ENCODE peak calls at places on chromosomes 11 and 22, in eight cellular contexts. R is NCI-H1930; M is NCI-H226; W is RWPE2; O is tibial artery; F is globus pallidus; A is activated CD4-positive, alpha-beta T cell treated with anti-CD3 and anti-CD28 coated beads, Interleukin-2, amount 50 U/mL, for 1 hour; I is iris pigment epithelial cell. Y is an unnamed sample.

GRCh38 chr22:23764931-23765881 is 2.4 kb downstream of the C22orf15 start:
- DNase-seq in A (no peak), W (no peak), O (no peak), M (no peak), R (no peak), F (no peak), I (no peak), Y (no peak)

GRCh38 chr11:64359712-64360402 is 895 bp downstream of the RPS6KA4 start:
- DNase-seq in W (no peak), O (no peak), M (no peak), I (no peak), A (peak), R (no peak), F (no peak), Y (peak)

GRCh38 chr11:35851342-35851741 is 92.5 kb upstream of the LDLRAD3 start:
- DNase-seq in A (no peak), R (no peak), M (no peak), W (no peak), O (no peak), I (no peak), F (no peak), Y (no peak)

GRCh38 chr22:48750282-48750681 is 1077.4 kb downstream of the BRD1 start:
- DNase-seq in F (no peak), I (no peak), W (no peak), M (no peak), R (no peak), O (peak), A (no peak), Y (no peak)

GRCh38 chr11:67079065-67079464 is 22.4 kb downstream of the RHOD start:
- DNase-seq in O (no peak), I (no peak), A (no peak), R (no peak), W (no peak), F (no peak), M (no peak), Y (no peak)

GRCh38 chr11:69437001-69437875 is 44.2 kb upstream of the LINC01488 start:
- DNase-seq in F (no peak), O (no peak), R (no peak), W (peak), I (peak), M (peak), A (no peak), Y (no peak)

GRCh38 chr11:79437274-79437980 is 3.4 kb downstream of the TENM4 start:
- DNase-seq in I (peak), F (no peak), A (no peak), W (peak), M (no peak), O (peak), R (peak), Y (no peak)

GRCh38 chr11:20355221-20356219 is 8.0 kb upstream of the HTATIP2 start:
- DNase-seq in F (no peak), R (no peak), W (no peak), O (no peak), I (peak), M (no peak), A (peak), Y (peak)

GRCh38 chr11:6637871-6638270 is 17.7 kb downstream of the DCHS1 start:
- DNase-seq in A (no peak), R (no peak), I (peak), O (peak), W (no peak), M (peak), F (no peak), Y (no peak)

GRCh38 chr22:37416806-37417205 is 10.5 kb downstream of the ELFN2 start:
- DNase-seq in A (peak), R (no peak), W (no peak), O (no peak), M (no peak), I (no peak), F (no peak), Y (no peak)

GRCh38 chr11:78062671-78063070 is 990 bp upstream of the THRSP start:
- DNase-seq in O (no peak), M (no peak), W (no peak), I (no peak), R (no peak), A (no peak), F (no peak), Y (no peak)

GRCh38 chr11:60206616-60207015 is 23.7 kb upstream of the MS4A6A start:
- DNase-seq in M (no peak), A (no peak), I (no peak), R (no peak), F (no peak), O (no peak), W (no peak), Y (no peak)

GRCh38 chr11:111455291-111456085 is 56.7 kb downstream of the BTG4 start:
- DNase-seq in I (no peak), O (no peak), M (no peak), F (no peak), R (no peak), A (no peak), W (no peak), Y (no peak)

GRCh38 chr11:3669128-3669527 is 2.1 kb downstream of the CHRNA10 start:
- DNase-seq in F (no peak), O (no peak), R (no peak), M (no peak), W (no peak), A (no peak), I (no peak), Y (no peak)

GRCh38 chr11:77771135-77771534 is 49.4 kb downstream of the RSF1 start:
- DNase-seq in M (peak), R (no peak), I (no peak), A (no peak), O (no peak), F (no peak), W (no peak), Y (no peak)

GRCh38 chr11:132008872-132009271 is 638.5 kb downstream of the NTM start:
- DNase-seq in A (no peak), F (no peak), W (no peak), R (no peak), O (no peak), M (no peak), I (no peak), Y (no peak)

GRCh38 chr11:14417975-14418374 is 59.0 kb upstream of the RRAS2 start:
- DNase-seq in F (no peak), M (no peak), O (no peak), W (no peak), A (no peak), R (no peak), I (peak), Y (no peak)

GRCh38 chr11:73559758-73560157 is 38.2 kb downstream of the FAM168A start:
- DNase-seq in R (no peak), F (no peak), I (no peak), W (no peak), A (no peak), O (no peak), M (no peak), Y (no peak)

GRCh38 chr11:112421854-112422253 is 161.2 kb upstream of the PLET1 start:
- DNase-seq in O (no peak), W (no peak), F (no peak), A (no peak), I (no peak), M (no peak), R (no peak), Y (no peak)

GRCh38 chr11:82980292-82980691 is 78.8 kb downstream of the DDIAS start:
- DNase-seq in W (no peak), I (peak), F (no peak), O (no peak), A (no peak), M (peak), R (no peak), Y (no peak)

GRCh38 chr11:117903505-117904382 is 25.5 kb downstream of the TMPRSS13 start:
- DNase-seq in W (peak), A (no peak), F (no peak), O (no peak), M (no peak), R (no peak), I (no peak), Y (no peak)

GRCh38 chr22:20298803-20299735 is 20.8 kb downstream of the DGCR6L start:
- DNase-seq in F (peak), I (peak), O (peak), R (peak), A (peak), M (peak), W (peak), Y (peak)

GRCh38 chr22:44661659-44662569 is 40.1 kb upstream of the PRR5 start:
- DNase-seq in F (no peak), W (no peak), R (no peak), M (no peak), I (no peak), A (no peak), O (no peak), Y (no peak)

GRCh38 chr11:113555071-113555739 is 80.0 kb upstream of the DRD2 start:
- DNase-seq in I (no peak), M (no peak), O (no peak), R (no peak), F (no peak), W (no peak), A (no peak), Y (no peak)

GRCh38 chr11:10751581-10751940 is 515 bp downstream of the CTR9 start:
- DNase-seq in I (no peak), O (peak), W (no peak), R (no peak), A (no peak), F (no peak), M (no peak), Y (no peak)

GRCh38 chr11:17506942-17507341 is 30.3 kb upstream of the ABCC8 start:
- DNase-seq in O (no peak), A (no peak), W (no peak), F (no peak), M (no peak), R (no peak), I (no peak), Y (no peak)

GRCh38 chr11:115687934-115688333 is 183.7 kb upstream of the CADM1 start:
- DNase-seq in F (no peak), O (no peak), A (no peak), I (no peak), W (no peak), M (no peak), R (no peak), Y (no peak)

GRCh38 chr11:134139873-134140331 is 71.0 kb downstream of the JAM3 start:
- DNase-seq in I (peak), A (peak), M (peak), R (no peak), O (peak), W (no peak), F (peak), Y (no peak)

GRCh38 chr11:62088331-62088933 is 35.4 kb upstream of the INCENP start:
- DNase-seq in R (no peak), O (no peak), I (no peak), F (no peak), M (no peak), A (no peak), W (no peak), Y (no peak)

GRCh38 chr22:46009730-46010129 is 32.8 kb upstream of the WNT7B start:
- DNase-seq in W (peak), R (no peak), F (no peak), A (no peak), O (no peak), M (no peak), I (no peak), Y (no peak)

GRCh38 chr22:49850021-49850911 is 3.4 kb upstream of the ZBED4 start:
- DNase-seq in I (no peak), M (no peak), A (no peak), F (no peak), O (no peak), R (no peak), W (no peak), Y (no peak)

GRCh38 chr11:67071420-67072284 is 15.0 kb downstream of the RHOD start:
- DNase-seq in R (no peak), O (peak), W (no peak), A (peak), I (peak), M (no peak), F (peak), Y (peak)

GRCh38 chr11:6116638-6117037 is 9.2 kb downstream of the OR56B4 start:
- DNase-seq in O (no peak), A (no peak), R (no peak), F (no peak), M (no peak), W (no peak), I (no peak), Y (no peak)